ENCODE peak calls at places on chromosome 20, in four cellular contexts. One of them, this sample, is unnamed.

GRCh38 chr20:21397341-21398108 is at the start of gene NKX2-4:
- DNase-seq in spleen: no peak
- DNase-seq in psoas muscle: no peak
- DNase-seq in adrenal gland: no peak
- DNase-seq in this sample: no peak

GRCh38 chr20:62030834-62031434 is 34.7 kb downstream of the TAF4 start:
- DNase-seq in spleen: no peak
- DNase-seq in psoas muscle: no peak
- DNase-seq in adrenal gland: no peak
- DNase-seq in this sample: no peak

GRCh38 chr20:3121271-3121911 is 36.9 kb upstream of the AVP start:
- DNase-seq in spleen: no peak
- DNase-seq in psoas muscle: no peak
- DNase-seq in adrenal gland: no peak
- DNase-seq in this sample: no peak

GRCh38 chr20:49267327-49267726 is 10.5 kb downstream of the ZNFX1 start:
- DNase-seq in spleen: no peak
- DNase-seq in psoas muscle: no peak
- DNase-seq in adrenal gland: no peak
- DNase-seq in this sample: no peak

GRCh38 chr20:45341939-45342862 is 6.0 kb downstream of the SDC4 start:
- DNase-seq in spleen: no peak
- DNase-seq in psoas muscle: peak; percentile 73
- DNase-seq in adrenal gland: peak; percentile 95
- DNase-seq in this sample: peak; percentile 90

GRCh38 chr20:24957326-24957996 is 8.4 kb downstream of the CST7 start:
- DNase-seq in spleen: peak; percentile 77
- DNase-seq in psoas muscle: no peak
- DNase-seq in adrenal gland: peak; percentile 30
- DNase-seq in this sample: peak; percentile 20

GRCh38 chr20:51335329-51335841 is 207.1 kb downstream of the NFATC2 start:
- DNase-seq in spleen: no peak
- DNase-seq in psoas muscle: no peak
- DNase-seq in adrenal gland: no peak
- DNase-seq in this sample: no peak

GRCh38 chr20:51412991-51413471 is 129.5 kb downstream of the NFATC2 start:
- DNase-seq in spleen: no peak
- DNase-seq in psoas muscle: peak; percentile 65
- DNase-seq in adrenal gland: no peak
- DNase-seq in this sample: no peak

GRCh38 chr20:43513298-43514061 is 6.0 kb downstream of the L3MBTL1 start:
- DNase-seq in spleen: peak; percentile 77
- DNase-seq in psoas muscle: no peak
- DNase-seq in adrenal gland: no peak
- DNase-seq in this sample: no peak

GRCh38 chr20:56995635-56996075 is 270.8 kb downstream of the BMP7 start:
- DNase-seq in spleen: no peak
- DNase-seq in psoas muscle: no peak
- DNase-seq in adrenal gland: no peak
- DNase-seq in this sample: no peak

GRCh38 chr20:57619053-57619831 is 984 bp downstream of the ZBP1 start:
- DNase-seq in spleen: peak; percentile 96
- DNase-seq in psoas muscle: no peak
- DNase-seq in adrenal gland: no peak
- DNase-seq in this sample: peak; percentile 60

GRCh38 chr20:61571221-61571620 is 319.2 kb downstream of the CDH4 start:
- DNase-seq in spleen: peak; percentile 56
- DNase-seq in psoas muscle: no peak
- DNase-seq in adrenal gland: no peak
- DNase-seq in this sample: no peak

GRCh38 chr20:4012631-4013030 is 2.7 kb downstream of the RNF24 start:
- DNase-seq in spleen: no peak
- DNase-seq in psoas muscle: no peak
- DNase-seq in adrenal gland: no peak
- DNase-seq in this sample: no peak

GRCh38 chr20:41848180-41848579 is 230.0 kb upstream of the CHD6 start:
- DNase-seq in spleen: no peak
- DNase-seq in psoas muscle: no peak
- DNase-seq in adrenal gland: no peak
- DNase-seq in this sample: no peak

GRCh38 chr20:41161886-41162285 is 24.5 kb downstream of the PLCG1 start:
- DNase-seq in spleen: no peak
- DNase-seq in psoas muscle: no peak
- DNase-seq in adrenal gland: no peak
- DNase-seq in this sample: no peak

GRCh38 chr20:58213112-58213511 is 15.3 kb downstream of the ANKRD60 start:
- DNase-seq in spleen: peak; percentile 35
- DNase-seq in psoas muscle: no peak
- DNase-seq in adrenal gland: peak; percentile 81
- DNase-seq in this sample: no peak

GRCh38 chr20:52974155-52974554 is 2.0 kb downstream of the TSHZ2 start:
- DNase-seq in spleen: no peak
- DNase-seq in psoas muscle: no peak
- DNase-seq in adrenal gland: peak; percentile 80
- DNase-seq in this sample: no peak

DNA sequence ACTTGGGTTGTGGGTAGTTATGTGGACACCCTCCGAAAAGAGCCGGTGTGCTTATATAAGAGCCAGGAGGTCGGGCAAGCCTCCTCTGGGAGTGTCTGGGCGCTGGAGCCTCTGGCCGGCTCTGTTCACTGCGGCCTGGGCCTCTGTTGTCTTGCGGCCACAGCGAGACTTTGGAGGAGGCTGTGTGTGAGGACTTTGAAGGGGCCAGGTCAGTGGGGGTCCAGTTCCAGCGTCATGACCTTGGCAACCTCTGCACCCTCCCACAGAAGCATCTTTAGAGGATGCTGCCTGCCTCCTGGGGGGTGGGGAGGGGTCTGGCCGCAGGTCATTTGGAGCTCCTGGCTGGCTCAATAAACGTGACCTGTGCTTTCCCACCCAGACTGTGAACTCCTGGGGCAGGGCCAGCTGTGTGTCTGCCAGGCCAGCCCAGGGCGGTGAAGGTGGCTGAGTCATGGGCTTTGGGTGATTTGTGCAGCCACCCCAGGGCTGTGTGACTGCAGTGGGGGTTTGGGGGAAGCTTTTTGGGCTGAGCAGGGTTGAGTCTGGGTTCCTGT is 1.2 kb downstream of the TCEA2 start:
- DNase-seq in spleen: no peak
- DNase-seq in psoas muscle: no peak
- DNase-seq in adrenal gland: peak; percentile 87
- DNase-seq in this sample: peak; percentile 49
- H3K4me3 ChIP-seq in spleen: peak overlapping the region; percentile 88
- H3K4me3 ChIP-seq in psoas muscle: peak overlapping the region; percentile 97
- H3K4me3 ChIP-seq in adrenal gland: peak overlapping the region; percentile 93
- H3K4me3 ChIP-seq in this sample: peak overlapping the region; percentile 98

GRCh38 chr20:47262365-47263013 is 94.0 kb downstream of the ZMYND8 start:
- DNase-seq in spleen: no peak
- DNase-seq in psoas muscle: no peak
- DNase-seq in adrenal gland: no peak
- DNase-seq in this sample: no peak
- H3K27ac ChIP-seq in spleen: peak overlapping the region; percentile 49
- H3K27ac ChIP-seq in psoas muscle: peak overlapping the region; percentile 70
- H3K27ac ChIP-seq in adrenal gland: no peak overlapping the region
- H3K27ac ChIP-seq in this sample: no peak overlapping the region

GRCh38 chr20:35271904-35272303 is 6.0 kb downstream of the MMP24OS start:
- DNase-seq in spleen: no peak
- DNase-seq in psoas muscle: no peak
- DNase-seq in adrenal gland: no peak
- DNase-seq in this sample: no peak
- TF ChIP-seq CTCF in spleen: no peak
- TF ChIP-seq CTCF in psoas muscle: no peak
- TF ChIP-seq CTCF in adrenal gland: no peak
- TF ChIP-seq CTCF in this sample: no peak

GRCh38 chr20:23083553-23084220 is 2.4 kb downstream of the CD93 start:
- DNase-seq in spleen: no peak
- DNase-seq in psoas muscle: no peak
- DNase-seq in adrenal gland: no peak
- DNase-seq in this sample: no peak

GRCh38 chr20:23080521-23080920 is 5.6 kb downstream of the CD93 start:
- DNase-seq in spleen: no peak
- DNase-seq in psoas muscle: no peak
- DNase-seq in adrenal gland: no peak
- DNase-seq in this sample: no peak

GRCh38 chr20:23079926-23080325 is 6.2 kb downstream of the CD93 start:
- DNase-seq in spleen: no peak
- DNase-seq in psoas muscle: no peak
- DNase-seq in adrenal gland: no peak
- DNase-seq in this sample: no peak

GRCh38 chr20:23082846-23083552 is 3.1 kb downstream of the CD93 start:
- DNase-seq in spleen: peak; percentile 85
- DNase-seq in psoas muscle: no peak
- DNase-seq in adrenal gland: peak; percentile 82
- DNase-seq in this sample: no peak

DNA sequence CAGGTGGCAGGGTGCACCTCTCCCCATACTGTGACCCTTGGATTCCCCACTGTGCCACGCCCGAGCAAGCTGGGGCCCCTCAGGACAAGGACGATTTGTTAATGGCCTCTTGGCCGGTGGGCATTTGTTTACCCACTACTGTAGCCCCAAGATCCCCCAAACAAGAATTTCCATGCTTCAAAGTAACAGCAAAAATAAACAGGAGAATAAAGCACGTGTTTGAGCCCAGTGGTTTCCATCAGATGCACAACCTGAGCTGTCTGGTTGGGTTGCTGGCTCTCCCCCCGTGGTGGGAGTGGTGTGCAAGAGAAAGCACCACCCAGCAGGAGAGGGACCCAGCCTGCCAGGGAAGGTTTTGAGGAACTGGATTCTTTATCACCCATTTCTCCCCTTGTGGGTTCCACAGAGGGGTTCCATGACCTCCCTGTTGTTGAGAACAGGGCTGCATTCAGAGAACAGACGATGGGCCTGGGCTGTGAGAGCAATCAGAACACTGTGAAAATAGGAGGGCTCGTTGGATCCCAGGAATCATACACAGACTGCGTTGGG is 4.8 kb downstream of the CD93 start:
- DNase-seq in spleen: no peak
- DNase-seq in psoas muscle: no peak
- DNase-seq in adrenal gland: no peak
- DNase-seq in this sample: no peak
- H3K4me3 ChIP-seq in spleen: no peak overlapping the region
- H3K4me3 ChIP-seq in psoas muscle: peak overlapping the region; percentile 67
- H3K4me3 ChIP-seq in adrenal gland: no peak overlapping the region
- H3K4me3 ChIP-seq in this sample: peak overlapping the region; percentile 39

This sample was measured in stomach.